ENCODE peak calls at places on chromosomes 2 and 18, in five cellular contexts. One of them, this sample, is unnamed.

GRCh38 chr2:237485844-237486243 is 1.2 kb upstream of the MLPH start:
- DNase-seq in colonic mucosa: no peak
- DNase-seq in skeletal muscle cell: no peak
- DNase-seq in effector memory CD4-positive, alpha-beta T cell: no peak
- DNase-seq in stomach: no peak
- DNase-seq in this sample: no peak

GRCh38 chr2:42974303-42974696 is 181.9 kb upstream of the HAAO start:
- DNase-seq in skeletal muscle cell: no peak
- DNase-seq in effector memory CD4-positive, alpha-beta T cell: no peak
- DNase-seq in stomach: no peak
- DNase-seq in colonic mucosa: no peak
- DNase-seq in this sample: no peak

GRCh38 chr18:56021136-56021813 is 433.3 kb upstream of the TCF4 start:
- DNase-seq in stomach: no peak
- DNase-seq in skeletal muscle cell: no peak
- DNase-seq in effector memory CD4-positive, alpha-beta T cell: no peak
- DNase-seq in colonic mucosa: no peak
- DNase-seq in this sample: no peak

GRCh38 chr18:8348051-8348450 is 261.2 kb upstream of the RAB12 start:
- DNase-seq in stomach: no peak
- DNase-seq in skeletal muscle cell: no peak
- DNase-seq in effector memory CD4-positive, alpha-beta T cell: no peak
- DNase-seq in colonic mucosa: no peak
- DNase-seq in this sample: no peak

GRCh38 chr2:105789745-105790466 is 45.2 kb downstream of the NCK2 start:
- DNase-seq in colonic mucosa: no peak
- DNase-seq in stomach: no peak
- DNase-seq in effector memory CD4-positive, alpha-beta T cell: peak; percentile 45
- DNase-seq in skeletal muscle cell: no peak
- DNase-seq in this sample: peak; percentile 60

GRCh38 chr2:84697895-84698294 is 181.6 kb downstream of the DNAH6 start:
- DNase-seq in skeletal muscle cell: no peak
- DNase-seq in colonic mucosa: no peak
- DNase-seq in stomach: no peak
- DNase-seq in effector memory CD4-positive, alpha-beta T cell: no peak
- DNase-seq in this sample: no peak

GRCh38 chr18:79542876-79543750 is 136.5 kb upstream of the CTDP1 start:
- DNase-seq in colonic mucosa: no peak
- DNase-seq in skeletal muscle cell: no peak
- DNase-seq in stomach: peak; percentile 20
- DNase-seq in effector memory CD4-positive, alpha-beta T cell: no peak
- DNase-seq in this sample: no peak

GRCh38 chr2:199364153-199364552 is 93.6 kb downstream of the SATB2 start:
- DNase-seq in stomach: no peak
- DNase-seq in effector memory CD4-positive, alpha-beta T cell: no peak
- DNase-seq in colonic mucosa: no peak
- DNase-seq in skeletal muscle cell: no peak
- DNase-seq in this sample: no peak

GRCh38 chr2:201070966-201071304 is 536 bp downstream of the HYCC2 start:
- DNase-seq in colonic mucosa: peak; percentile 25
- DNase-seq in stomach: no peak
- DNase-seq in effector memory CD4-positive, alpha-beta T cell: no peak
- DNase-seq in skeletal muscle cell: no peak
- DNase-seq in this sample: no peak

GRCh38 chr2:40344364-40344763 is 107.5 kb downstream of the SLC8A1 start:
- DNase-seq in colonic mucosa: no peak
- DNase-seq in skeletal muscle cell: no peak
- DNase-seq in stomach: no peak
- DNase-seq in effector memory CD4-positive, alpha-beta T cell: no peak
- DNase-seq in this sample: no peak

GRCh38 chr2:24707141-24707540 is 86.0 kb downstream of the PTRHD1 start:
- DNase-seq in skeletal muscle cell: no peak
- DNase-seq in effector memory CD4-positive, alpha-beta T cell: no peak
- DNase-seq in colonic mucosa: no peak
- DNase-seq in stomach: no peak
- DNase-seq in this sample: no peak

GRCh38 chr2:102063360-102063947 is 71.7 kb downstream of the IL1R2 start:
- DNase-seq in effector memory CD4-positive, alpha-beta T cell: no peak
- DNase-seq in stomach: peak; percentile 76
- DNase-seq in skeletal muscle cell: no peak
- DNase-seq in colonic mucosa: peak; percentile 52
- DNase-seq in this sample: peak; percentile 91

GRCh38 chr2:85015653-85016360 is 44.8 kb downstream of the KCMF1 start:
- DNase-seq in colonic mucosa: no peak
- DNase-seq in skeletal muscle cell: no peak
- DNase-seq in effector memory CD4-positive, alpha-beta T cell: no peak
- DNase-seq in stomach: no peak
- DNase-seq in this sample: no peak

GRCh38 chr18:14098428-14098827 is 33.8 kb downstream of the ZNF519 start:
- DNase-seq in effector memory CD4-positive, alpha-beta T cell: no peak
- DNase-seq in colonic mucosa: no peak
- DNase-seq in skeletal muscle cell: no peak
- DNase-seq in stomach: no peak
- DNase-seq in this sample: no peak

GRCh38 chr2:219615036-219615435 is 12.4 kb upstream of the SLC4A3 start:
- DNase-seq in effector memory CD4-positive, alpha-beta T cell: no peak
- DNase-seq in colonic mucosa: no peak
- DNase-seq in stomach: no peak
- DNase-seq in skeletal muscle cell: no peak
- DNase-seq in this sample: no peak

GRCh38 chr2:61670591-61671503 is 132.7 kb upstream of the XPO1 start:
- DNase-seq in effector memory CD4-positive, alpha-beta T cell: no peak
- DNase-seq in stomach: peak; percentile 63
- DNase-seq in colonic mucosa: peak; percentile 44
- DNase-seq in skeletal muscle cell: no peak
- DNase-seq in this sample: peak; percentile 57
- H3K4me3 ChIP-seq in effector memory CD4-positive, alpha-beta T cell: peak overlapping the region; percentile 17
- H3K4me3 ChIP-seq in stomach: peak overlapping the region; percentile 26
- H3K4me3 ChIP-seq in colonic mucosa: no peak overlapping the region
- H3K4me3 ChIP-seq in skeletal muscle cell: no peak overlapping the region
- H3K4me3 ChIP-seq in this sample: no peak overlapping the region

DNA sequence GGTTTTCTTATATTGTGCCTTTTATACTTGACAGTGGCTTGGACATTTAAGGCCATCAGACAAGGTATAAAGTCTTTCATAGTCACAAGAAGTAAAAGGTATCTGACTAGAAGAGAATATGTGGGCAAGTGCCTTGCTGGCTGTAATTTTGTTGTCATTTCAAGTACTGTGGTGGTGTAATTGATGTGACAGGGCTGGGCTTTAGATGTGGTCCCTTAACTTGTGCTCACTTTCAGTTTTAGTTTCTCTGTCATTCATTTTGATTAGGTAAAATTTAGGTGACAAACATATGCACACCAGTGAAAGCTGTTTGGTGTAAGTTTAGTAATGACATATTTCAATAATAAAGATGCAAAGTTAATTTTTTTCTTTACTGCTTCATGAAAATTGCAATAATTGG is 31.2 kb upstream of the TBR1 start:
- DNase-seq in effector memory CD4-positive, alpha-beta T cell: no peak
- DNase-seq in colonic mucosa: no peak
- DNase-seq in skeletal muscle cell: no peak
- DNase-seq in stomach: no peak
- DNase-seq in this sample: no peak
- H3K4me3 ChIP-seq in effector memory CD4-positive, alpha-beta T cell: no peak overlapping the region
- H3K4me3 ChIP-seq in colonic mucosa: no peak overlapping the region
- H3K4me3 ChIP-seq in skeletal muscle cell: no peak overlapping the region
- H3K4me3 ChIP-seq in stomach: no peak overlapping the region
- H3K4me3 ChIP-seq in this sample: no peak overlapping the region

GRCh38 chr18:5969355-5970003 is 74.2 kb upstream of the TMEM200C start:
- DNase-seq in colonic mucosa: no peak
- DNase-seq in skeletal muscle cell: no peak
- DNase-seq in effector memory CD4-positive, alpha-beta T cell: no peak
- DNase-seq in stomach: no peak
- DNase-seq in this sample: no peak
- H3K4me3 ChIP-seq in colonic mucosa: no peak overlapping the region
- H3K4me3 ChIP-seq in skeletal muscle cell: no peak overlapping the region
- H3K4me3 ChIP-seq in effector memory CD4-positive, alpha-beta T cell: no peak overlapping the region
- H3K4me3 ChIP-seq in stomach: no peak overlapping the region
- H3K4me3 ChIP-seq in this sample: no peak overlapping the region

DNA sequence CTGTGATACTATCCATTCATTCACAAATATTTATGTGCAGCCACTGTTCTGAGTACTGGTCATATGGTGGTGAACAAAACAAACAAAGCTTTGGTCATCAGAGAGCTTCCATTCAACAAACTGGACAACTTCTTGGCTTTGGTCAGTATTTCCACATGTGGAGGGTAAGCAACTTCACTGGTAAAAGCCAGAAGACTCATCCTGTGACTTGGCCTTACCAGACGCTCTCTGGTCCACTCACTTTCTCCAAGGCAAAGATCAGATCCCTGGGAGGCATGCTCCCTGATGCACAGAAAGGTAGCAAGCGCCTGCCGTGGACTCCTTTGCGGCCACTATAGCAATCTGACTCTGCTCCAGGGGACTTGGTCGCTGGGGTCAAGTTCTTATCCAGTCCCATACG is 179.5 kb downstream of the EN1 start:
- DNase-seq in stomach: no peak
- DNase-seq in colonic mucosa: no peak
- DNase-seq in skeletal muscle cell: peak; percentile 58
- DNase-seq in effector memory CD4-positive, alpha-beta T cell: no peak
- DNase-seq in this sample: no peak
- H3K4me3 ChIP-seq in stomach: no peak overlapping the region
- H3K4me3 ChIP-seq in colonic mucosa: no peak overlapping the region
- H3K4me3 ChIP-seq in skeletal muscle cell: no peak overlapping the region
- H3K4me3 ChIP-seq in effector memory CD4-positive, alpha-beta T cell: no peak overlapping the region
- H3K4me3 ChIP-seq in this sample: no peak overlapping the region